ENCODE peak calls at places on chromosomes 7 and 10, in six cellular contexts. S, J, P, D, G and Z are unnamed samples.
A peak's percentile ranks its signal among the peaks of the same experiment; 100 is the strongest.

GRCh38 chr10:127755758-127756157 is 18.8 kb downstream of the FOXI2 start:
- DNase-seq in S (no peak), J (no peak), P (no peak), D (no peak), G (no peak), Z (no peak)

GRCh38 chr7:1029637-1030443 is 14.5 kb upstream of the GPR146 start:
- DNase-seq in S (no peak), J (no peak), P (no peak), D (no peak), G (no peak), Z (no peak)

GRCh38 chr10:110461088-110461487 is 36.6 kb upstream of the DUSP5 start:
- DNase-seq in S (peak; percentile 25), J (no peak), P (no peak), D (no peak), G (no peak), Z (no peak)

GRCh38 chr10:97508342-97508741 is 9.6 kb downstream of the UBTD1 start:
- DNase-seq in S (no peak), J (no peak), P (no peak), D (no peak), G (no peak), Z (no peak)

GRCh38 chr10:119412831-119413737 is 129.4 kb downstream of the RGS10 start:
- DNase-seq in S (no peak), J (no peak), P (no peak), D (no peak), G (no peak), Z (peak; percentile 72)

GRCh38 chr10:13627459-13628310 is 40.9 kb downstream of the PRPF18 start:
- DNase-seq in S (no peak), J (no peak), P (no peak), D (no peak), G (no peak), Z (no peak)

GRCh38 chr10:73534857-73535256 is 39.0 kb upstream of the PPP3CB start:
- DNase-seq in S (no peak), J (no peak), P (no peak), D (no peak), G (no peak), Z (no peak)

GRCh38 chr7:27031289-27032172 is 64.3 kb downstream of the HOXA1 start:
- DNase-seq in S (no peak), J (no peak), P (peak; percentile 12), D (no peak), G (no peak), Z (no peak)

GRCh38 chr7:95549818-95550529 is 46.3 kb downstream of the PDK4 start:
- DNase-seq in S (peak; percentile 87), J (peak; percentile 76), P (no peak), D (peak; percentile 74), G (no peak), Z (no peak)

GRCh38 chr10:119006451-119007210 is 22.9 kb upstream of the NANOS1 start:
- DNase-seq in S (no peak), J (no peak), P (no peak), D (peak; percentile 89), G (no peak), Z (no peak)

GRCh38 chr7:100685049-100685605 is 8.9 kb downstream of the GIGYF1 start:
- DNase-seq in S (no peak), J (no peak), P (no peak), D (no peak), G (no peak), Z (no peak)

GRCh38 chr10:36163827-36164226 is 521.7 kb upstream of the FZD8 start:
- DNase-seq in S (no peak), J (no peak), P (no peak), D (no peak), G (no peak), Z (no peak)

GRCh38 chr10:129770286-129770685 is 193.8 kb downstream of the EBF3 start:
- DNase-seq in S (no peak), J (no peak), P (no peak), D (no peak), G (no peak), Z (no peak)

GRCh38 chr7:1255817-1256340 is 23.2 kb downstream of the UNCX start:
- DNase-seq in S (peak; percentile 70), J (no peak), P (no peak), D (no peak), G (no peak), Z (no peak)

GRCh38 chr10:31242902-31243301 is 76.1 kb upstream of the ZEB1 start:
- DNase-seq in S (no peak), J (no peak), P (peak; percentile 26), D (peak; percentile 40), G (no peak), Z (no peak)